ENCODE peak calls at places on chromosomes 16 and 17, in five cellular contexts. V is ureter, K is M059J, I is AG08395, O is T-cell. F is an unnamed sample.

GRCh38 chr17:74539281-74539820 is 6.6 kb downstream of the CD300C start:
- DNase-seq in V (no peak), K (no peak), I (no peak), O (no peak), F (no peak)

GRCh38 chr17:73305845-73306836 is 5.7 kb downstream of the CDC42EP4 start:
- DNase-seq in V (no peak), K (no peak), I (no peak), O (no peak), F (no peak)

GRCh38 chr17:10316986-10317834 is 55.6 kb downstream of the MYH13 start:
- DNase-seq in V (peak), K (peak), I (peak), O (no peak), F (peak)

GRCh38 chr16:82881517-82881916 is 254.7 kb downstream of the CDH13 start:
- DNase-seq in V (no peak), K (peak), I (no peak), O (no peak), F (no peak)

GRCh38 chr17:82297280-82297803 is 20.1 kb downstream of the CD7 start:
- DNase-seq in V (peak), K (peak), I (peak), O (peak), F (peak)

GRCh38 chr16:48054881-48055601 is 100.8 kb downstream of the ABCC12 start:
- DNase-seq in V (peak), K (peak), I (peak), O (no peak), F (no peak)

GRCh38 chr17:55351027-55351625 is 70.5 kb downstream of the MMD start:
- DNase-seq in V (no peak), K (no peak), I (no peak), O (no peak), F (no peak)

GRCh38 chr17:4722678-4723240 is 8.5 kb upstream of the MED11 start:
- DNase-seq in V (no peak), K (peak), I (no peak), O (no peak), F (no peak)

GRCh38 chr16:6008656-6009055 is 911.1 kb upstream of the EEF2KMT start:
- DNase-seq in V (no peak), K (no peak), I (no peak), O (no peak), F (no peak)

GRCh38 chr16:15621889-15622288 is 21.1 kb downstream of the MARF1 start:
- DNase-seq in V (no peak), K (no peak), I (no peak), O (no peak), F (no peak)

GRCh38 chr17:56786989-56787482 is 46.7 kb downstream of the C17orf67 start:
- DNase-seq in V (peak), K (peak), I (peak), O (no peak), F (no peak)

GRCh38 chr17:48637323-48638260 is 11.4 kb upstream of the HOXB9 start:
- DNase-seq in V (no peak), K (peak), I (peak), O (no peak), F (no peak)

GRCh38 chr17:50778471-50778870 is 11.2 kb upstream of the ANKRD40CL start:
- DNase-seq in V (no peak), K (no peak), I (no peak), O (no peak), F (no peak)

GRCh38 chr17:19461139-19461538 is 50.1 kb downstream of the RNF112 start:
- DNase-seq in V (peak), K (no peak), I (no peak), O (no peak), F (no peak)

GRCh38 chr16:9012848-9013507 is 49.3 kb upstream of the USP7 start:
- DNase-seq in V (no peak), K (no peak), I (no peak), O (no peak), F (no peak)

GRCh38 chr17:50558955-50559614 is 1.4 kb upstream of the CACNA1G start:
- DNase-seq in V (no peak), K (no peak), I (no peak), O (no peak), F (no peak)

GRCh38 chr16:29170393-29171239 is 185.8 kb downstream of the LAT start:
- DNase-seq in V (no peak), K (no peak), I (no peak), O (no peak), F (no peak)

GRCh38 chr17:81166033-81166472 is at the start of gene AATK:
- DNase-seq in V (no peak), K (no peak), I (no peak), O (no peak), F (no peak)

GRCh38 chr16:21599994-21600773 is 807 bp downstream of the METTL9 start:
- DNase-seq in V (no peak), K (peak), I (no peak), O (no peak), F (no peak)

GRCh38 chr17:48908853-48909394 is 717 bp downstream of the UBE2Z start:
- DNase-seq in V (peak), K (peak), I (peak), O (peak), F (peak)

GRCh38 chr17:2705263-2705662 is 6.3 kb downstream of the CLUH start:
- DNase-seq in V (no peak), K (no peak), I (peak), O (no peak), F (no peak)

GRCh38 chr17:21381076-21381706 is 5.0 kb downstream of the KCNJ12 start:
- DNase-seq in V (no peak), K (no peak), I (no peak), O (no peak), F (no peak)

GRCh38 chr17:41619162-41619933 is 5.0 kb downstream of the KRT17 start:
- DNase-seq in V (no peak), K (no peak), I (no peak), O (no peak), F (no peak)

GRCh38 chr16:67021321-67021720 is 7.6 kb upstream of the CBFB start:
- DNase-seq in V (peak), K (no peak), I (no peak), O (no peak), F (no peak)

GRCh38 chr17:17150450-17150804 is 55.7 kb downstream of the PLD6 start:
- DNase-seq in V (no peak), K (no peak), I (no peak), O (no peak), F (no peak)

GRCh38 chr16:27972500-27972899 is 91.0 kb downstream of the GSG1L start:
- DNase-seq in V (no peak), K (peak), I (peak), O (peak), F (no peak)

GRCh38 chr17:44672479-44673093 is 16.3 kb downstream of the MEIOC start:
- DNase-seq in V (no peak), K (peak), I (peak), O (no peak), F (no peak)

GRCh38 chr17:75036643-75037268 is 10.0 kb downstream of the ATP5PD start:
- DNase-seq in V (peak), K (peak), I (peak), O (peak), F (peak)

GRCh38 chr17:43411820-43412529 is 13.2 kb downstream of the ARL4D start:
- DNase-seq in V (no peak), K (no peak), I (no peak), O (no peak), F (no peak)

GRCh38 chr16:84652565-84652964 is 4.3 kb downstream of the KLHL36 start:
- DNase-seq in V (no peak), K (no peak), I (no peak), O (peak), F (no peak)

GRCh38 chr17:34519286-34519685 is 60.1 kb upstream of the TMEM132E start:
- DNase-seq in V (no peak), K (peak), I (no peak), O (no peak), F (no peak)